ENCODE peak calls at places on chromosomes 5 and 9, in ten cellular contexts. D, X, Q, R, V, K, S, U, M and O are unnamed samples.

GRCh38 chr5:73103885-73104284 is 16.5 kb upstream of the TMEM171 start:
- DNase-seq in D (no peak), X (no peak), Q (no peak), R (no peak), V (no peak), K (no peak), S (no peak), U (no peak), M (peak), O (no peak)

GRCh38 chr5:59484618-59485017 is 408.9 kb downstream of the PDE4D start:
- DNase-seq in D (no peak), X (no peak), Q (no peak), R (no peak), V (no peak), K (no peak), S (no peak), U (no peak), M (no peak), O (no peak)

GRCh38 chr5:65032250-65032649 is 263.5 kb downstream of the CWC27 start:
- DNase-seq in D (no peak), X (no peak), Q (no peak), R (no peak), V (no peak), K (no peak), S (no peak), U (no peak), M (no peak), O (no peak)

GRCh38 chr5:147520450-147520849 is 10.6 kb upstream of the DPYSL3 start:
- DNase-seq in D (no peak), X (no peak), Q (no peak), R (no peak), V (no peak), K (no peak), S (no peak), U (no peak), M (no peak), O (no peak)

GRCh38 chr5:149754481-149754880 is 24.4 kb downstream of the PPARGC1B start:
- DNase-seq in D (no peak), X (no peak), Q (no peak), R (no peak), V (no peak), K (no peak), S (no peak), U (no peak), M (no peak), O (no peak)

GRCh38 chr5:54514841-54515432 is 2.6 kb upstream of the SNX18 start:
- DNase-seq in D (no peak), X (no peak), Q (no peak), R (no peak), V (no peak), K (no peak), S (no peak), U (no peak), M (no peak), O (no peak)

GRCh38 chr9:136329211-136329627 is 1.9 kb downstream of the GPSM1 start:
- DNase-seq in D (no peak), X (no peak), Q (no peak), R (no peak), V (no peak), K (no peak), S (no peak), U (no peak), M (no peak), O (no peak)

GRCh38 chr5:32095261-32095671 is 78.9 kb downstream of the GOLPH3 start:
- DNase-seq in D (no peak), X (no peak), Q (no peak), R (no peak), V (no peak), K (no peak), S (no peak), U (no peak), M (no peak), O (no peak)

GRCh38 chr5:157473383-157474370 is 13.7 kb downstream of the NIPAL4 start:
- DNase-seq in D (no peak), X (no peak), Q (no peak), R (no peak), V (no peak), K (no peak), S (no peak), U (no peak), M (no peak), O (no peak)

GRCh38 chr5:4216142-4216541 is 620.5 kb downstream of the IRX1 start:
- DNase-seq in D (no peak), X (peak), Q (no peak), R (no peak), V (no peak), K (no peak), S (no peak), U (no peak), M (no peak), O (no peak)

GRCh38 chr9:35861161-35861897 is 8.9 kb downstream of the OR13J1 start:
- DNase-seq in D (no peak), X (no peak), Q (no peak), R (no peak), V (no peak), K (no peak), S (no peak), U (no peak), M (no peak), O (no peak)

GRCh38 chr5:139808481-139809330 is 13.1 kb downstream of the PSD2 start:
- DNase-seq in D (no peak), X (no peak), Q (no peak), R (no peak), V (peak), K (no peak), S (peak), U (no peak), M (no peak), O (no peak)

GRCh38 chr9:120257483-120257882 is 322.5 kb downstream of the CDK5RAP2 start:
- DNase-seq in D (no peak), X (no peak), Q (no peak), R (no peak), V (no peak), K (no peak), S (no peak), U (no peak), M (peak), O (no peak)

GRCh38 chr5:107743357-107744000 is 72.7 kb upstream of the EFNA5 start:
- DNase-seq in D (no peak), X (no peak), Q (no peak), R (no peak), V (no peak), K (no peak), S (no peak), U (no peak), M (no peak), O (no peak)

GRCh38 chr5:159189310-159189709 is 20.0 kb downstream of the RNF145 start:
- DNase-seq in D (no peak), X (no peak), Q (no peak), R (no peak), V (no peak), K (no peak), S (no peak), U (no peak), M (no peak), O (no peak)

GRCh38 chr9:93577045-93577939 is 908 bp downstream of the PHF2 start:
- DNase-seq in D (no peak), X (no peak), Q (no peak), R (no peak), V (no peak), K (no peak), S (peak), U (no peak), M (no peak), O (no peak)

GRCh38 chr5:92778261-92778660 is 802.8 kb downstream of the NR2F1-AS1 start:
- DNase-seq in D (no peak), X (no peak), Q (no peak), R (no peak), V (no peak), K (no peak), S (no peak), U (no peak), M (no peak), O (no peak)

GRCh38 chr9:131473198-131473885 is 29.4 kb upstream of the POMT1 start:
- DNase-seq in D (no peak), X (no peak), Q (no peak), R (peak), V (no peak), K (no peak), S (no peak), U (no peak), M (no peak), O (no peak)

GRCh38 chr5:35990524-35990923 is 666 bp downstream of the UGT3A1 start:
- DNase-seq in D (no peak), X (no peak), Q (no peak), R (no peak), V (no peak), K (no peak), S (no peak), U (no peak), M (no peak), O (no peak)